ENCODE peak calls at places on chromosomes 3 and 15, in five cellular contexts. B is astrocyte, U is nephron progenitor cell, J is Peyer's patch, L is SJSA1. V is an unnamed sample.

GRCh38 chr15:70906842-70907241 is 14.2 kb downstream of the LRRC49 start:
- DNase-seq in B (peak; percentile 46), U (no peak), J (no peak), L (no peak), V (no peak)

GRCh38 chr3:40899286-40899712 is 300.0 kb upstream of the CTNNB1 start:
- DNase-seq in B (peak; percentile 32), U (no peak), J (no peak), L (peak; percentile 64), V (no peak)

GRCh38 chr3:42023380-42023779 is 61.5 kb upstream of the ULK4 start:
- DNase-seq in B (no peak), U (no peak), J (no peak), L (no peak), V (no peak)

GRCh38 chr15:83848315-83849050 is 194.6 kb downstream of the ADAMTSL3 start:
- DNase-seq in B (peak; percentile 90), U (no peak), J (no peak), L (no peak), V (peak; percentile 48)

GRCh38 chr15:77013786-77014136 is 18.8 kb downstream of the PSTPIP1 start:
- DNase-seq in B (no peak), U (no peak), J (no peak), L (no peak), V (no peak)

GRCh38 chr3:143571548-143571947 is 276.7 kb downstream of the SLC9A9 start:
- DNase-seq in B (peak; percentile 53), U (no peak), J (no peak), L (no peak), V (no peak)

GRCh38 chr3:148243609-148244008 is 454.1 kb upstream of the AGTR1 start:
- DNase-seq in B (no peak), U (no peak), J (no peak), L (no peak), V (no peak)

GRCh38 chr3:10299679-10300078 is 6.9 kb upstream of the GHRL start:
- DNase-seq in B (no peak), U (no peak), J (no peak), L (no peak), V (no peak)

GRCh38 chr3:52046186-52046913 is 10.0 kb downstream of the DUSP7 start:
- DNase-seq in B (peak; percentile 98), U (no peak), J (no peak), L (peak; percentile 95), V (peak; percentile 85)

GRCh38 chr3:14871456-14872200 is 52.9 kb downstream of the FGD5 start:
- DNase-seq in B (no peak), U (no peak), J (peak; percentile 63), L (no peak), V (no peak)

GRCh38 chr15:78212008-78212407 is 22.4 kb downstream of the ACSBG1 start:
- DNase-seq in B (no peak), U (no peak), J (no peak), L (no peak), V (no peak)

GRCh38 chr3:33115024-33115768 is 1.4 kb downstream of the CRTAP start:
- DNase-seq in B (peak; percentile 92), U (no peak), J (no peak), L (peak; percentile 75), V (no peak)

GRCh38 chr3:131393868-131394267 is 12.3 kb downstream of the NUDT16 start:
- DNase-seq in B (no peak), U (no peak), J (no peak), L (no peak), V (no peak)

GRCh38 chr3:55647675-55648074 is 160.6 kb upstream of the WNT5A start:
- DNase-seq in B (no peak), U (no peak), J (no peak), L (no peak), V (no peak)

GRCh38 chr15:66768984-66769383 is 66.9 kb downstream of the SMAD6 start:
- DNase-seq in B (no peak), U (no peak), J (peak; percentile 28), L (no peak), V (no peak)

GRCh38 chr3:18987862-18988447 is 160.4 kb upstream of the KCNH8 start:
- DNase-seq in B (no peak), U (no peak), J (no peak), L (no peak), V (no peak)

GRCh38 chr3:120615863-120616599 is 19.9 kb downstream of the NDUFB4 start:
- DNase-seq in B (peak; percentile 79), U (no peak), J (no peak), L (peak; percentile 51), V (no peak)

GRCh38 chr3:43728476-43728875 is 37.7 kb downstream of the ABHD5 start:
- DNase-seq in B (no peak), U (no peak), J (no peak), L (no peak), V (no peak)

GRCh38 chr15:89898628-89899302 is 5.0 kb upstream of the AP3S2 start:
- DNase-seq in B (peak; percentile 21), U (peak; percentile 32), J (peak; percentile 57), L (no peak), V (no peak)

GRCh38 chr3:150210461-150211110 is 197.5 kb upstream of the TSC22D2 start:
- DNase-seq in B (no peak), U (no peak), J (no peak), L (no peak), V (no peak)

GRCh38 chr3:194277547-194278091 is 73.5 kb downstream of the CPN2 start:
- DNase-seq in B (peak; percentile 72), U (peak; percentile 46), J (no peak), L (no peak), V (no peak)

GRCh38 chr15:58432421-58432820 is 630 bp downstream of the LIPC start:
- DNase-seq in B (no peak), U (no peak), J (no peak), L (no peak), V (no peak)